ENCODE peak calls at places on chromosomes 12 and 14, in eight cellular contexts. P is A549, A is HCT116, N is HepG2, K is GM12878, E is NB4, H is SK-N-SH, R is endothelial cell of umbilical vein. Z is an unnamed sample.

GRCh38 chr12:93098077-93098476 is 169.0 kb upstream of the EEA1 start:
- DNase-seq in P (no peak), A (peak; percentile 63), N (no peak), K (peak; percentile 51), E (peak; percentile 96), H (no peak), R (peak; percentile 53), Z (peak; percentile 56)

GRCh38 chr12:50690923-50691322 is 73.0 kb upstream of the ATF1 start:
- DNase-seq in P (no peak), A (no peak), N (peak; percentile 79), K (no peak), E (no peak), H (no peak), R (no peak), Z (no peak)

GRCh38 chr14:72808564-72808963 is 85.3 kb downstream of the DPF3 start:
- DNase-seq in P (no peak), A (no peak), N (no peak), K (no peak), E (no peak), H (no peak), R (no peak), Z (no peak)

GRCh38 chr14:89093083-89093482 is 268.6 kb downstream of the TTC8 start:
- DNase-seq in P (no peak), A (no peak), N (no peak), K (no peak), E (no peak), H (no peak), R (no peak), Z (no peak)

GRCh38 chr14:22122227-22123187 is 448.9 kb upstream of the OR4E1 start:
- DNase-seq in P (no peak), A (no peak), N (peak; percentile 37), K (no peak), E (no peak), H (no peak), R (no peak), Z (no peak)

GRCh38 chr12:107515446-107515958 is 170.1 kb upstream of the PWP1 start:
- DNase-seq in P (peak; percentile 87), A (peak; percentile 51), N (no peak), K (no peak), E (peak; percentile 83), H (no peak), R (peak; percentile 73), Z (no peak)

GRCh38 chr12:105274571-105274970 is 38.6 kb upstream of the APPL2 start:
- DNase-seq in P (no peak), A (no peak), N (no peak), K (no peak), E (no peak), H (no peak), R (no peak), Z (no peak)

GRCh38 chr12:104588048-104588942 is 131.5 kb downstream of the CHST11 start:
- DNase-seq in P (peak; percentile 68), A (peak; percentile 89), N (no peak), K (no peak), E (no peak), H (no peak), R (peak; percentile 59), Z (no peak)

GRCh38 chr12:48779869-48780268 is 9.0 kb downstream of the ADCY6 start:
- DNase-seq in P (no peak), A (no peak), N (no peak), K (no peak), E (peak; percentile 91), H (no peak), R (peak; percentile 82), Z (no peak)

GRCh38 chr14:29710015-29710414 is 217.6 kb downstream of the PRKD1 start:
- DNase-seq in P (no peak), A (no peak), N (no peak), K (no peak), E (no peak), H (no peak), R (peak; percentile 6), Z (no peak)

GRCh38 chr14:85811340-85811739 is 281.4 kb downstream of the FLRT2 start:
- DNase-seq in P (no peak), A (no peak), N (no peak), K (no peak), E (no peak), H (no peak), R (no peak), Z (no peak)

GRCh38 chr12:124191024-124191359 is 103.9 kb upstream of the RFLNA start:
- DNase-seq in P (no peak), A (peak; percentile 26), N (no peak), K (no peak), E (peak; percentile 57), H (peak; percentile 40), R (peak; percentile 9), Z (no peak)

GRCh38 chr14:102758087-102758486 is 19.2 kb upstream of the TRAF3 start:
- DNase-seq in P (no peak), A (no peak), N (no peak), K (no peak), E (no peak), H (no peak), R (no peak), Z (no peak)

GRCh38 chr12:14322403-14322802 is 43.1 kb upstream of the ATF7IP start:
- DNase-seq in P (no peak), A (no peak), N (no peak), K (no peak), E (no peak), H (no peak), R (no peak), Z (no peak)

GRCh38 chr14:63302135-63302534 is 16.6 kb downstream of the GPHB5 start:
- DNase-seq in P (no peak), A (no peak), N (no peak), K (no peak), E (no peak), H (no peak), R (no peak), Z (no peak)

GRCh38 chr14:55114720-55115119 is 14.3 kb upstream of the LGALS3 start:
- DNase-seq in P (no peak), A (no peak), N (peak; percentile 60), K (no peak), E (no peak), H (no peak), R (no peak), Z (no peak)

GRCh38 chr14:65866906-65867305 is 454.4 kb downstream of the FUT8 start:
- DNase-seq in P (no peak), A (no peak), N (no peak), K (no peak), E (no peak), H (no peak), R (no peak), Z (no peak)

GRCh38 chr12:113388351-113388750 is 15.3 kb downstream of the SDS start:
- DNase-seq in P (no peak), A (no peak), N (no peak), K (no peak), E (no peak), H (no peak), R (no peak), Z (no peak)
- TF ChIP-seq CTCF in P (no peak), A (no peak), N (no peak), K (no peak), E (no peak), H (no peak), R (no peak), Z (no peak)

GRCh38 chr12:80129895-80130535 is 30.7 kb downstream of the OTOGL start:
- DNase-seq in P (no peak), A (no peak), N (no peak), K (no peak), E (no peak), H (no peak), R (no peak), Z (no peak)
- TF ChIP-seq MAX in P (no peak), A (no peak), N (no peak), K (no peak), E (no peak), H (no peak), R (no peak), Z (no peak)

DNA sequence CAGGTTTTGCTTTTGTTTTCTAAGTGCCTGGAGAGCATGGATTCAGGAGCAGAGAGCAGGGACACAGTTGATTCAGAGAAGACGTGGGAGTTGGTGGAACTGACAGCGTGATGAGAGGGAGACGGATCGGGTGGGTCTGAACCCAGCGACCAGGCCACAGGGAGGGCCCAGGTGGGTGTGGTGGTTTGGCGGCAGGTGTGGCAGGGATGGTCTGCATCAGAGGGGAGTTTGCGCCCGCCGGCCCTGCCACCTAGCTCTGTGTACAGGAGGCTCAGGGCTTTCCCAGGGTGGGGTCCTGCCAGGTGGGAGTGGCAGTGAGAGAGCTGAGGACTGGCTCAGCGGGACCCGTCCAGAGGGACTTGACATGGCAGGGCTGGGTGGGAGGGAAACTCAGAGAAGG is 33.3 kb upstream of the DIO3 start:
- DNase-seq in P (no peak), A (no peak), N (no peak), K (no peak), E (no peak), H (no peak), R (no peak), Z (no peak)
- TF ChIP-seq CTCF in P (no peak), A (no peak), N (no peak), K (no peak), E (no peak), H (no peak), R (no peak), Z (no peak)

DNA sequence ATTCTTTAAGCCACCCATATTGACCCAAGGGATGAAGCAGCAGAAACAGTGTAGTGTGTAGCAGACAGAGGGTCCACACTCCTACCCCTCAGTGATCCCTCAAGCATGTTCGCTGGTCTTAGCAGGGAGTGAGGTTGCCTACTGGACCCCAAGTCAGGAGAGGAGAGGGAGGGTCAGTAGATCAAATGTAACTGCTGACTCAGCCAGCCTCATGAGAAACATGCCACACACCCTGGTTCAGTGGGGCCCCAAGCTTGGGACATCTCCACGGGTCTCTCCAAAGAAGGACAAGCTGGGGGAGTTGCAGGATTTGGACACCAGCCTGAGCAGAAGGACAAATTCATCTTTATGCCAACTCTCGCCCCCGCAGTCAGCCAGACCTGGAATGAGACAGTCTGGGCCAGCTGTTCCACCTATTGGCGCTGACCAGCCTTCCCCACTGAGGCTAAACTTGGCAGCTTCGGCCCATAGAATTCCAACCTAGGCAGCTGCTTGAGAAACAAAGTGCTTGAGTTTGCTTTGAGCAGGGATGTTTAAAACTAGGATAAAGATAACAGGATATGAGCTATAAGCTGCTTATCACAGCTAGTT is 66.0 kb upstream of the ACTN1 start:
- DNase-seq in P (no peak), A (no peak), N (no peak), K (no peak), E (no peak), H (no peak), R (peak; percentile 82), Z (no peak)
- TF ChIP-seq MAX in P (no peak), A (no peak), N (no peak), K (no peak), E (no peak), H (no peak), R (no peak), Z (no peak)

Z was measured in WTC11.